ENCODE peak calls at places on chromosomes 3 and 15, in nine cellular contexts. Z, A, O, F, P, U, N, T and W are unnamed samples.

GRCh38 chr3:52150357-52150756 is 3.9 kb downstream of the POC1A start:
- DNase-seq in N (no peak), F (no peak), A (no peak), T (no peak), P (no peak), Z (no peak), U (no peak), O (no peak), W (peak; percentile 8)

GRCh38 chr15:99365232-99365631 is 114.0 kb downstream of the LRRC28 start:
- DNase-seq in N (no peak), Z (no peak), A (no peak), U (no peak), T (no peak), P (no peak), F (peak; percentile 57), O (no peak), W (no peak)

GRCh38 chr3:4807381-4808280 is 171.6 kb upstream of the BHLHE40 start:
- DNase-seq in A (no peak), Z (no peak), N (no peak), T (no peak), P (no peak), O (no peak), U (no peak), F (no peak), W (no peak)

GRCh38 chr15:79602731-79603130 is 170.6 kb downstream of the MINAR1 start:
- DNase-seq in N (no peak), T (no peak), Z (no peak), O (no peak), P (no peak), F (no peak), U (no peak), A (no peak), W (no peak)

GRCh38 chr3:145219355-145220196 is 941.4 kb downstream of the PLOD2 start:
- DNase-seq in A (no peak), O (no peak), P (no peak), Z (no peak), T (no peak), N (no peak), F (no peak), U (no peak), W (no peak)

GRCh38 chr3:9076985-9077384 is 113.7 kb upstream of the RAD18 start:
- DNase-seq in A (no peak), Z (no peak), F (no peak), N (no peak), O (no peak), U (no peak), T (no peak), P (no peak), W (no peak)

GRCh38 chr15:64623347-64624024 is 151.9 kb downstream of the RBPMS2 start:
- DNase-seq in O (no peak), N (peak; percentile 18), U (no peak), A (no peak), T (no peak), F (no peak), P (peak; percentile 11), Z (no peak), W (no peak)

GRCh38 chr15:52709172-52709979 is 30.2 kb upstream of the ATOSA start:
- DNase-seq in A (peak; percentile 35), T (no peak), O (peak; percentile 44), P (no peak), Z (peak; percentile 58), F (peak; percentile 29), N (no peak), U (no peak), W (no peak)

GRCh38 chr3:186362988-186363387 is 954 bp upstream of the DGKG start:
- DNase-seq in T (no peak), P (no peak), A (no peak), Z (no peak), U (no peak), O (no peak), F (no peak), N (no peak), W (peak; percentile 63)

GRCh38 chr3:82179291-82179690 is 417.8 kb upstream of the GBE1 start:
- DNase-seq in P (no peak), T (no peak), N (peak; percentile 6), Z (no peak), A (no peak), O (no peak), U (no peak), F (no peak), W (no peak)

GRCh38 chr3:264394-265156 is 68.0 kb downstream of the CHL1 start:
- DNase-seq in Z (no peak), N (no peak), P (peak; percentile 18), O (peak; percentile 100), T (no peak), A (peak; percentile 91), U (peak; percentile 85), F (no peak), W (no peak)

DNA sequence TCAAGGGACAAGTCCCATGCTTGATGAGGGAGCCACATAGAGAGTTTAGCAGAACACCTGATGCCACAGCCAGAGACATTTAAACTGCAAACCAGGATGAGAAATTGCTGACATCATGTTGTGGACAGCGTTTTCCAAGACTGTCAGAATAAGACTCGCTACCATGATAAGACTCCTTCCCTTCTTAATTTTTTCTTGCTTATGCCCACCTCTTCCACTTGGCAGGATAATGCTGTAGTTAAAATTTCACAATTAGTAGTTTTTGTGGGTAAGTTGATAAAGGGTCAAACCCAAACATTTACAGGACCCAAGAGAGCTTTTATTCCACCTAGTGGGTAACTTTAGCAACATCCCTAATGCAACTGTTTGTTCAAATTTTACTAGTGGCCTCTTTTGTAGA is 3.0 kb upstream of the PIAS1 start:
- DNase-seq in T (no peak), F (no peak), Z (no peak), O (no peak), N (no peak), A (no peak), U (no peak), P (no peak), W (no peak)
- TF ChIP-seq CTCF in T (no peak), F (no peak), Z (no peak), O (no peak), N (no peak), A (no peak), U (no peak), P (peak; percentile 2), W (no peak)

GRCh38 chr3:157112536-157112935 is 47.4 kb downstream of the CCNL1 start:
- DNase-seq in O (no peak), Z (no peak), T (no peak), P (no peak), N (no peak), U (no peak), F (no peak), A (no peak), W (no peak)

GRCh38 chr3:157116017-157116416 is 43.9 kb downstream of the CCNL1 start:
- DNase-seq in T (no peak), A (no peak), U (no peak), O (no peak), Z (no peak), N (no peak), P (no peak), F (no peak), W (no peak)

GRCh38 chr3:157111578-157111977 is 48.4 kb downstream of the CCNL1 start:
- DNase-seq in F (no peak), N (no peak), U (no peak), O (no peak), A (no peak), T (no peak), Z (no peak), P (no peak), W (no peak)

GRCh38 chr3:157115069-157116006 is 44.6 kb downstream of the CCNL1 start:
- DNase-seq in N (no peak), T (no peak), P (no peak), O (peak; percentile 84), A (no peak), U (no peak), Z (no peak), F (no peak), W (no peak)

DNA sequence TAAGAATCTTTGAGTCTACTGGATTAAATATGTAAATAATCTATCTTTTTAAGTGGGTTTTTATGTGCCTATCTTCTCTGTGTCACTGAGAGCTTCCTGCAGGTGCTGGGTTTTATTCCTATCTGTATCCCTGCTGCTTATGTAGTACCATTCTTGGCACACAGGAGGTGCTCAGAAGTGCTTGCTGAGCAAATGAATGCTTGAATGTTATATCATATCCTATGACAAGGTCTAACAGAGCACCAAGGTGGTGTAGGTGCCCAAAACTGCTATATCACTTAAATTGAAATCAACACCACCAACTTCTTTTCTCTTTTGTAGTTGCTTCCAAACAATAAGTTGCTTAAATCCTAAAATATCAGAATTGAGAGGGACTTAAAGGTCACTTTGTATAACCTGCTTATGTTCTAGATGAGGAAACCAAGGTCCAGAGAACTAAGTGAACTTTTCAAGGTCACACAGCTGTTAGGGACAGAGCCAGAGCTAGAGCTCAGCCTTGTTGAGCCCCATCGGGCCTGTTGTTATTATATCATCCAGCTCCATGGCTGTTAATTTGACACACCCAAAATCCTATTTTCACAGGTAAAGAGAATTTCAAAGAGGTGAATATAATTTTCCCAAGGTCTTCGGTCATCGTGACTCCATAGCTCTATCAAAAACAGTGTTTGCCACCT is 46.0 kb downstream of the CCNL1 start:
- DNase-seq in T (no peak), P (no peak), O (no peak), Z (no peak), U (no peak), A (no peak), F (no peak), N (no peak), W (no peak)
- TF ChIP-seq CTCF in T (no peak), P (no peak), O (no peak), Z (no peak), U (no peak), A (no peak), F (no peak), N (no peak), W (no peak)

DNA sequence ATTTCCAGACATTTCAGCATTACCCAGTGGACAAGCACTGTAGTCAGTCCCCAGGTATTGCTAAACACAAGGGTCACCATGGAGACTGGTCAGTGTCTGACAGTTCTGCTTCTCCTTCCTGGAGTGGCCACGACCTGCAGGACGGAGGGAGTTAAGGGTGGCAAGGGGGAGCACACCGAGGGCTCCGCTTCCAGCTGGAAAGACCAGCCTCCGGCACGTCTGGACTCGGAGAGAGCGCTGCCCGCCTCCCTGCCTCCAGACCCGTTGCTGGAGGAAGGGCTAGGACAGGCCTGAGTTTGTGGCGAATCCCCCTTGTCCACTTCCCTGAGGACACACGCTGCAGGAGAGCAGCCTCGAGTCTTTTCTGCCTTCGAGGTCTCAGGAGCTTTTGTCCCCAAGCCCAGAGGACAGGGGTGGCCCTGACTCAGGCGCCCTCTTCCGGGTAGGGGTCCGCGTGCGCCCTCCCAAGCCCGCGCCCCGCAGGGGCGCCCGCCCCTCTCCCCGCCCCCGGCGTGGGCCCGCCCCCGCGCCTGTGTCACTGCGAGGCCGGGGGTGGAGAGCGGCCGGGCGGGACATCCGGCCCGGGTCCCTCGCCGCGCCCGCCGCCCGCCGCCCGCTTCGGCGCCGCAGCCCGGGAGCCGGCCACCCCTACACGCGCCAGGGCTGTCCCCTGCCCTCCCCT is at the start of gene CHST14:
- DNase-seq in T (peak; percentile 63), U (no peak), F (peak; percentile 95), A (peak; percentile 27), O (no peak), N (peak; percentile 68), P (no peak), Z (peak; percentile 29), W (peak; percentile 69)
- TF ChIP-seq CTCF in T (no peak), U (no peak), F (no peak), A (no peak), O (no peak), N (no peak), P (no peak), Z (no peak), W (no peak)

DNA sequence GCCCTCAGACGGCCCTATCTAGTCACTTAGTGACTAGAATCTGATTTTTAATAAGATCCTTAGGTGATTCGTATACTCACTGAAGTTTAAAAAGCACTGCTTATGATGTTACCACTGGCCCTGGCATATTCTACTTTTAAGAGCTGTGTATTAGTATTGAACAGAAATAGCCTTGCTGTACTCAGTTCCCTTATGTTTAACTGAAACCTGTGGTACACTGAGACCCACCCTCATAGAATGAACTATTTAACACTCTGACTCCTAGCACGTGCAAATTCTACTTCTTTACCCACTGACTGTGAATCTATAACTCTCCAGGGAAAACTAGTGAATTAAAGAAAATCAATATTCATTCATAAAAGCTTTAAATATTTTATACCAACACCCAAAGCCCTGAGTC is 108.9 kb downstream of the CCNL1 start:
- DNase-seq in T (no peak), P (no peak), A (no peak), O (no peak), U (no peak), F (no peak), N (no peak), Z (no peak), W (no peak)
- TF ChIP-seq CTCF in T (no peak), P (no peak), A (no peak), O (no peak), U (no peak), F (no peak), N (no peak), Z (no peak), W (no peak)